ENCODE peak calls at places on chromosome 2, in six cellular contexts. One of them, this sample, is unnamed.

GRCh38 chr2:157990173-157990572 is 111.5 kb upstream of the UPP2 start:
- DNase-seq in NB4: no peak
- DNase-seq in ovary: no peak
- DNase-seq in stomach: no peak
- DNase-seq in vagina: no peak
- DNase-seq in IMR-90: no peak
- DNase-seq in this sample: no peak

GRCh38 chr2:114231921-114232320 is 210.5 kb upstream of the DPP10 start:
- DNase-seq in NB4: no peak
- DNase-seq in ovary: no peak
- DNase-seq in stomach: no peak
- DNase-seq in vagina: no peak
- DNase-seq in IMR-90: no peak
- DNase-seq in this sample: no peak

GRCh38 chr2:149357058-149357457 is 26.7 kb downstream of the LYPD6 start:
- DNase-seq in NB4: no peak
- DNase-seq in ovary: no peak
- DNase-seq in stomach: no peak
- DNase-seq in vagina: no peak
- DNase-seq in IMR-90: no peak
- DNase-seq in this sample: no peak

GRCh38 chr2:96157649-96158553 is 12.7 kb upstream of the DUSP2 start:
- DNase-seq in NB4: peak
- DNase-seq in ovary: no peak
- DNase-seq in stomach: no peak
- DNase-seq in vagina: no peak
- DNase-seq in IMR-90: no peak
- DNase-seq in this sample: no peak

GRCh38 chr2:130814931-130815680 is 21.6 kb upstream of the ARHGEF4 start:
- DNase-seq in NB4: no peak
- DNase-seq in ovary: no peak
- DNase-seq in stomach: no peak
- DNase-seq in vagina: no peak
- DNase-seq in IMR-90: no peak
- DNase-seq in this sample: no peak

GRCh38 chr2:39898934-39899333 is 119.9 kb upstream of the THUMPD2 start:
- DNase-seq in NB4: no peak
- DNase-seq in ovary: no peak
- DNase-seq in stomach: no peak
- DNase-seq in vagina: no peak
- DNase-seq in IMR-90: no peak
- DNase-seq in this sample: no peak

GRCh38 chr2:75002007-75002406 is 43.6 kb downstream of the POLE4 start:
- DNase-seq in NB4: peak
- DNase-seq in ovary: no peak
- DNase-seq in stomach: no peak
- DNase-seq in vagina: peak
- DNase-seq in IMR-90: peak
- DNase-seq in this sample: no peak

GRCh38 chr2:69628325-69629038 is 15.1 kb downstream of the AAK1 start:
- DNase-seq in NB4: peak
- DNase-seq in ovary: no peak
- DNase-seq in stomach: no peak
- DNase-seq in vagina: no peak
- DNase-seq in IMR-90: no peak
- DNase-seq in this sample: no peak

GRCh38 chr2:35163948-35164347 is 1191.6 kb upstream of the CRIM1 start:
- DNase-seq in NB4: no peak
- DNase-seq in ovary: no peak
- DNase-seq in stomach: no peak
- DNase-seq in vagina: no peak
- DNase-seq in IMR-90: no peak
- DNase-seq in this sample: no peak

GRCh38 chr2:60297296-60298010 is 256.0 kb downstream of the BCL11A start:
- DNase-seq in NB4: no peak
- DNase-seq in ovary: no peak
- DNase-seq in stomach: peak
- DNase-seq in vagina: no peak
- DNase-seq in IMR-90: no peak
- DNase-seq in this sample: no peak

GRCh38 chr2:69306897-69307695 is 79.9 kb downstream of the GFPT1 start:
- DNase-seq in NB4: peak
- DNase-seq in ovary: peak
- DNase-seq in stomach: peak
- DNase-seq in vagina: no peak
- DNase-seq in IMR-90: peak
- DNase-seq in this sample: peak

GRCh38 chr2:235102987-235103386 is 151.2 kb downstream of the SH3BP4 start:
- DNase-seq in NB4: no peak
- DNase-seq in ovary: no peak
- DNase-seq in stomach: no peak
- DNase-seq in vagina: no peak
- DNase-seq in IMR-90: no peak
- DNase-seq in this sample: no peak

GRCh38 chr2:195575879-195576391 is 81.1 kb upstream of the SLC39A10 start:
- DNase-seq in NB4: peak
- DNase-seq in ovary: no peak
- DNase-seq in stomach: no peak
- DNase-seq in vagina: no peak
- DNase-seq in IMR-90: peak
- DNase-seq in this sample: peak

GRCh38 chr2:235594041-235594440 is 100.2 kb downstream of the AGAP1 start:
- DNase-seq in NB4: peak
- DNase-seq in ovary: no peak
- DNase-seq in stomach: no peak
- DNase-seq in vagina: no peak
- DNase-seq in IMR-90: peak
- DNase-seq in this sample: peak

GRCh38 chr2:165141601-165142000 is 62.2 kb downstream of the SCN3A start:
- DNase-seq in NB4: no peak
- DNase-seq in ovary: no peak
- DNase-seq in stomach: no peak
- DNase-seq in vagina: no peak
- DNase-seq in IMR-90: peak
- DNase-seq in this sample: no peak

GRCh38 chr2:176172748-176173586 is 15.5 kb upstream of the HOXD1 start:
- DNase-seq in NB4: no peak
- DNase-seq in ovary: no peak
- DNase-seq in stomach: no peak
- DNase-seq in vagina: no peak
- DNase-seq in IMR-90: no peak
- DNase-seq in this sample: no peak

GRCh38 chr2:42755161-42755900 is 8.6 kb downstream of the OXER1 start:
- DNase-seq in NB4: no peak
- DNase-seq in ovary: no peak
- DNase-seq in stomach: no peak
- DNase-seq in vagina: peak
- DNase-seq in IMR-90: no peak
- DNase-seq in this sample: no peak

GRCh38 chr2:151862688-151863087 is 34.5 kb upstream of the ARL5A start:
- DNase-seq in NB4: no peak
- DNase-seq in ovary: no peak
- DNase-seq in stomach: no peak
- DNase-seq in vagina: no peak
- DNase-seq in IMR-90: no peak
- DNase-seq in this sample: no peak

GRCh38 chr2:151861171-151861570 is 33.0 kb upstream of the ARL5A start:
- DNase-seq in NB4: no peak
- DNase-seq in ovary: no peak
- DNase-seq in stomach: no peak
- DNase-seq in vagina: no peak
- DNase-seq in IMR-90: no peak
- DNase-seq in this sample: no peak

GRCh38 chr2:151860613-151861146 is 32.5 kb upstream of the ARL5A start:
- DNase-seq in NB4: no peak
- DNase-seq in ovary: no peak
- DNase-seq in stomach: no peak
- DNase-seq in vagina: no peak
- DNase-seq in IMR-90: no peak
- DNase-seq in this sample: no peak

GRCh38 chr2:151857650-151858049 is 29.4 kb upstream of the ARL5A start:
- DNase-seq in NB4: no peak
- DNase-seq in ovary: no peak
- DNase-seq in stomach: no peak
- DNase-seq in vagina: no peak
- DNase-seq in IMR-90: no peak
- DNase-seq in this sample: no peak

DNA sequence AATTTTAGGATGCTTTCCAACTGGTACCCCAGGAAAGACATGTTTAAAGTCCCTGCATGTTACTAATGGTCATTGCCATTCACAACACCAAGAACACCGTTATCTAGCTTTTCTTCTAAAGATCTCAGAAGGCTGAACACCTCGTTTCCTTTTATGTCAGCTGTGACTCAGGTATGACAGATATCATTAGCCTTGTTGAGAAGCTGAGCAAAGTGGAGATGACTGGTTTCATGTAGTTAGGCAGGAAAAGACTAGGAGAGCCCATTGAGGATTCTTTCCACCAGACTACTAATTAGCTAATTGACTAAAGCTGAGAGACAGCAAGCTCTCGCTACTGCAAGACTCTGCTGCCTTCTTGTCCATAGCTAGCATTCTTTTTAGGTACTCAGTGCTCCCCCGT is 32.0 kb upstream of the ARL5A start:
- DNase-seq in NB4: no peak
- DNase-seq in ovary: no peak
- DNase-seq in stomach: no peak
- DNase-seq in vagina: no peak
- DNase-seq in IMR-90: no peak
- DNase-seq in this sample: no peak
- TF ChIP-seq POLR2A in NB4: no peak
- TF ChIP-seq POLR2A in ovary: no peak
- TF ChIP-seq POLR2A in stomach: no peak
- TF ChIP-seq POLR2A in vagina: no peak
- TF ChIP-seq POLR2A in IMR-90: no peak
- TF ChIP-seq POLR2A in this sample: no peak

DNA sequence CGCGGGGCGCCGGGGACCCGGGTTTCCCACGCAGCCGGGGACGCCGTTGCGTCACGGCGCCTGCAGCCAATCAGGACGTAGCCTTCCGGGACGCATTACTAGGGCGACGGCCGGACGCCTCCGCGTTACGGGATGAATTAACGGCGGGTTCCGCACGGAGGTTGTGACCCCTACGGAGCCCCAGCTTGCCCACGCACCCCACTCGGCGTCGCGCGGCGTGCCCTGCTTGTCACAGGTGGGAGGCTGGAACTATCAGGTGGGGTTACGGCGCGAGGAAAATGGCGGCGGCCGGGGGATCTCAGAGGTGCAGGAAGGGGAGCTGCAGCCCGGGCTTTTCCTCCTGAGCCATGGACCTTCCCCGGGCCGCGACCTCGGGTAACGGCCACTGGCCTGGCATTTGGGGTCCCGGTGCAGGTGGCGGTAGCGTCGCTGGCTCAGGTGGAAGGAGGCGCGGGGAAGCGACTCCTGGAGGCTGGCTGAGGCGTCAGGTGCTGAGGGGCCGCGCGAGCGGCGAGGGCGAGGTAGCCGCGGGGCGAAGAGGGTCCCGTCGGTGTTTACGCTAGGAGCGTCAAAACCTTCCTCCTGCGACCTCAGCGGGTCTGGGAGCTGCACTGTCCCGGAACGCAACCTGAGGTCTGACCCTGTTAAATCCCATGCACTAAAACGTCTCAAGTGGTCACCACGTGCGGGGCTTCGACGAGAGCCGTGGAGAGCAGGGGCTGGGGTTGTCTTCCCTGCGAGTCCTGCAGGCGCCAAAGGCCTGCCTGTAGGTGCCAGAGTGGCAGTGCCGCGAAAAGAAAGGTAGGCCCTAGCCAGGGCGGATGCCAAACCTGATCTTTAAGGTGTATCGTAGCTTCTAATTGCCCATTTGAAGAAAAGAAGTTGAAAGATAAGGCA is at the start of gene LCLAT1:
- DNase-seq in NB4: peak
- DNase-seq in ovary: peak
- DNase-seq in stomach: peak
- DNase-seq in vagina: no peak
- DNase-seq in IMR-90: peak
- DNase-seq in this sample: peak
- TF ChIP-seq POLR2A in NB4: peak
- TF ChIP-seq POLR2A in ovary: peak
- TF ChIP-seq POLR2A in stomach: no peak
- TF ChIP-seq POLR2A in vagina: no peak
- TF ChIP-seq POLR2A in IMR-90: no peak
- TF ChIP-seq POLR2A in this sample: no peak

GRCh38 chr2:45652090-45653050 is 895 bp downstream of the PRKCE start:
- DNase-seq in NB4: peak
- DNase-seq in ovary: peak
- DNase-seq in stomach: peak
- DNase-seq in vagina: no peak
- DNase-seq in IMR-90: peak
- DNase-seq in this sample: no peak

GRCh38 chr2:45651415-45652089 is at the start of gene PRKCE:
- DNase-seq in NB4: peak
- DNase-seq in ovary: peak
- DNase-seq in stomach: peak
- DNase-seq in vagina: no peak
- DNase-seq in IMR-90: no peak
- DNase-seq in this sample: peak

GRCh38 chr2:45649855-45650806 is 1.3 kb upstream of the PRKCE start:
- DNase-seq in NB4: peak
- DNase-seq in ovary: peak
- DNase-seq in stomach: peak
- DNase-seq in vagina: peak
- DNase-seq in IMR-90: peak
- DNase-seq in this sample: peak

GRCh38 chr2:45649457-45649854 is 2.0 kb upstream of the PRKCE start:
- DNase-seq in NB4: peak
- DNase-seq in ovary: no peak
- DNase-seq in stomach: no peak
- DNase-seq in vagina: no peak
- DNase-seq in IMR-90: peak
- DNase-seq in this sample: no peak

DNA sequence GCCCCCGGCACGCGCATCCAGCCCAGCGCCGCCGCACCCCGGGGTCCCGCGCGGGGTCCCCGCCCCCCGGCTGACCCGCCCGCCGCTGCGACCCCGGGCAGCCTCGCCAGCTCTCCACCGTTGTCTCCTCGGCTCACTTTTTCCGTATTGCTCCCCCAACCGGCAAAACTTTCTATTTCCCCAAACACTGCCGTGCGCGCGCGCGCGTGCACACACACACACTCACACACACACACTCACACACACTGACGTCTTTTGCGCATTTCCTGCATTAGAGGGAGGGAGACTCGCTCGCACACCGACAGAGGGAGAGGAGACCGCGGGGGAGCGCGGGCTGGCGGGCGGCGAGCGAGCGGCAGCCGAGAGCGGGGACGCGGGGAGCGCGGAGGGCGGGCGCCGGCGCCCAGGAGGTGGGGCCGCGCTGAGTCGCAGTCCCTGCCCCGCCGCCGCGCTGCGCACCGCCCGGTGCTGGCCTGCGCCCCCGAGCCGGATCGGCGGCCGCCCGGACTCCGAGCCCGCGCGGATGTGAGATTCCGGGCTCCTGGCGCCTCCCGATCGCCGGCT is 542 bp upstream of the PRKCE start:
- DNase-seq in NB4: peak
- DNase-seq in ovary: peak
- DNase-seq in stomach: peak
- DNase-seq in vagina: peak
- DNase-seq in IMR-90: peak
- DNase-seq in this sample: peak
- TF ChIP-seq POLR2A in NB4: peak
- TF ChIP-seq POLR2A in ovary: peak
- TF ChIP-seq POLR2A in stomach: no peak
- TF ChIP-seq POLR2A in vagina: no peak
- TF ChIP-seq POLR2A in IMR-90: peak
- TF ChIP-seq POLR2A in this sample: peak

GRCh38 chr2:26685943-26686839 is 6.3 kb upstream of the KCNK3 start:
- DNase-seq in NB4: no peak
- DNase-seq in ovary: no peak
- DNase-seq in stomach: no peak
- DNase-seq in vagina: no peak
- DNase-seq in IMR-90: no peak
- DNase-seq in this sample: no peak
- TF ChIP-seq POLR2A in NB4: no peak
- TF ChIP-seq POLR2A in ovary: no peak
- TF ChIP-seq POLR2A in stomach: no peak
- TF ChIP-seq POLR2A in vagina: no peak
- TF ChIP-seq POLR2A in IMR-90: no peak
- TF ChIP-seq POLR2A in this sample: no peak

This sample was measured in H54.